ENCODE peak calls at places on chromosomes 2 and 18, in four cellular contexts. G is AG10803, S is cardiac muscle cell, F is foreskin fibroblast. P is an unnamed sample.

GRCh38 chr2:127420039-127420864 is 2.0 kb downstream of the PROC start:
- DNase-seq in G (no peak), F (no peak), S (no peak), P (no peak)

GRCh38 chr2:239363946-239364637 is 36.7 kb downstream of the HDAC4 start:
- DNase-seq in F (no peak), S (no peak), G (no peak), P (no peak)

GRCh38 chr18:59218018-59218417 is 1.9 kb upstream of the GRP start:
- DNase-seq in S (no peak), F (no peak), G (no peak), P (no peak)

GRCh38 chr2:210577263-210578071 is 21.1 kb downstream of the CPS1 start:
- DNase-seq in F (peak), S (peak), G (peak), P (peak)

GRCh38 chr18:56637897-56638231 is 528 bp downstream of the TXNL1 start:
- DNase-seq in S (peak), F (no peak), G (no peak), P (no peak)

GRCh38 chr2:9388102-9388735 is 35.1 kb downstream of the ITGB1BP1 start:
- DNase-seq in G (no peak), S (no peak), F (no peak), P (no peak)

GRCh38 chr2:105410554-105410953 is 11.7 kb upstream of the FHL2 start:
- DNase-seq in S (peak), G (peak), F (no peak), P (peak)

GRCh38 chr2:172928754-172929153 is 146.9 kb upstream of the MAP3K20 start:
- DNase-seq in G (peak), S (peak), F (peak), P (peak)

GRCh38 chr18:33123852-33124251 is 316.7 kb downstream of the CCDC178 start:
- DNase-seq in F (no peak), S (no peak), G (no peak), P (no peak)

GRCh38 chr2:99811544-99811943 is 321.7 kb upstream of the REV1 start:
- DNase-seq in G (peak), S (no peak), F (peak), P (peak)

GRCh38 chr2:43278683-43279220 is 52.3 kb upstream of the ZFP36L2 start:
- DNase-seq in S (no peak), G (no peak), F (no peak), P (no peak)

GRCh38 chr2:181876614-181877063 is 14.9 kb upstream of the ITPRID2 start:
- DNase-seq in F (peak), G (no peak), S (no peak), P (peak)

GRCh38 chr2:228728961-228729360 is 542.1 kb downstream of the PID1 start:
- DNase-seq in F (peak), S (no peak), G (peak), P (peak)

GRCh38 chr2:109032229-109032800 is 43.3 kb upstream of the EDAR start:
- DNase-seq in S (no peak), G (no peak), F (no peak), P (no peak)

GRCh38 chr18:36572135-36572856 is 256.5 kb downstream of the TPGS2 start:
- DNase-seq in S (peak), G (peak), F (peak), P (peak)

GRCh38 chr2:223532712-223533111 is 69.4 kb downstream of the SCG2 start:
- DNase-seq in G (no peak), S (no peak), F (no peak), P (no peak)

GRCh38 chr18:3402962-3403585 is 46.9 kb upstream of the TGIF1 start:
- DNase-seq in G (peak), F (peak), S (peak), P (peak)

GRCh38 chr2:3637311-3637675 is 20.7 kb upstream of the ALLC start:
- DNase-seq in F (no peak), S (no peak), G (no peak), P (no peak)

GRCh38 chr18:4068552-4069158 is 386.5 kb downstream of the DLGAP1 start:
- DNase-seq in S (peak), F (peak), G (peak), P (peak)

GRCh38 chr18:8828300-8828699 is 122.9 kb downstream of the MTCL1 start:
- DNase-seq in S (no peak), F (no peak), G (no peak), P (no peak)

GRCh38 chr2:94876523-94876863 is 5.3 kb downstream of the TEKT4 start:
- DNase-seq in S (no peak), G (no peak), F (no peak), P (no peak)

DNA sequence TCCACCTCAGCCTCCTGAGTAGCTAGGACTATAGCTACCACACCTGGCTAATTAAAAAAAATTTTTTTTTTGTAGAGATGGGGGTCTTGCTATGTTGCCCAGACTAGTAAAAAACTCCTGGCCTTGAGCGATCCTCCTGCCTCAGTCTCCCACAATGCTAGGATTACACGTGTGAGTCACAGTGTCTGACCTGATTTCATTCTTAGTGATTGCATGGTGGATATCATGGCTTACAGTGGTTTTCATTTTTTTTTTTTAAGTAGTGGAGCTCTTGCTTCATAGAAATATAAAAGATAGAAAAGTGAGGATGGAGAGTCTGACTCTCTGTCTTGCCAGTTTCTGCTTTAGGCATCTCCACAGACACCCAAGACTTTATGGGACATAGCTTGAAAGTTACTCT is 83.6 kb downstream of the CDC42EP3 start:
- DNase-seq in F (no peak), S (no peak), G (no peak), P (no peak)
- TF ChIP-seq CTCF in F (no peak), S (no peak), G (no peak), P (no peak)

GRCh38 chr2:234203135-234203984 is 152.9 kb downstream of the SPP2 start:
- DNase-seq in S (peak), G (peak), F (peak), P (peak)
- H3K4me3 ChIP-seq in S (no peak), G (peak), F (peak), P (peak)

GRCh38 chr2:208386546-208386945 is 20.0 kb upstream of the PTH2R start:
- DNase-seq in F (no peak), G (no peak), S (no peak), P (no peak)

GRCh38 chr2:208389940-208390339 is 16.7 kb upstream of the PTH2R start:
- DNase-seq in F (no peak), G (no peak), S (no peak), P (no peak)

DNA sequence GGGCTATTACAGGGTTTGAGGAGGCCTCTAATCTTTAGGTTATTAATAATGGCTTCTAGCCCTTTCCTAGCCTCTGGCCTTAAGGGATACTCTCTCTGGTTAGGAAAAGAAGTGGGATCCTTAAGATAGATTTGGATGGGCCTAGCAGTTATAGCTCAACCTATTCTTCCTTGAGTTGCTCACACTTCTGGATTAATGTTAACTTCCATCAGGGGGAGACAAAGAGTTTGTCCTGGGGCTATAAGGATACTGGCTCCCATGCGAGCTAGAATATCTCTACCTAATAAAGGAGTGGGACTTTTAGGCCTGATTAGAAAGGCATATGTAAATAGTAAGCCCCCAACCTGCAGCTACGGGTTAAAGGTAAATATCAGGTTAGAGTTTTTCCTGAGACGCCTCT is 14.3 kb upstream of the PTH2R start:
- DNase-seq in F (no peak), G (no peak), S (no peak), P (peak)
- TF ChIP-seq CTCF in F (peak), G (peak), S (peak), P (peak)

DNA sequence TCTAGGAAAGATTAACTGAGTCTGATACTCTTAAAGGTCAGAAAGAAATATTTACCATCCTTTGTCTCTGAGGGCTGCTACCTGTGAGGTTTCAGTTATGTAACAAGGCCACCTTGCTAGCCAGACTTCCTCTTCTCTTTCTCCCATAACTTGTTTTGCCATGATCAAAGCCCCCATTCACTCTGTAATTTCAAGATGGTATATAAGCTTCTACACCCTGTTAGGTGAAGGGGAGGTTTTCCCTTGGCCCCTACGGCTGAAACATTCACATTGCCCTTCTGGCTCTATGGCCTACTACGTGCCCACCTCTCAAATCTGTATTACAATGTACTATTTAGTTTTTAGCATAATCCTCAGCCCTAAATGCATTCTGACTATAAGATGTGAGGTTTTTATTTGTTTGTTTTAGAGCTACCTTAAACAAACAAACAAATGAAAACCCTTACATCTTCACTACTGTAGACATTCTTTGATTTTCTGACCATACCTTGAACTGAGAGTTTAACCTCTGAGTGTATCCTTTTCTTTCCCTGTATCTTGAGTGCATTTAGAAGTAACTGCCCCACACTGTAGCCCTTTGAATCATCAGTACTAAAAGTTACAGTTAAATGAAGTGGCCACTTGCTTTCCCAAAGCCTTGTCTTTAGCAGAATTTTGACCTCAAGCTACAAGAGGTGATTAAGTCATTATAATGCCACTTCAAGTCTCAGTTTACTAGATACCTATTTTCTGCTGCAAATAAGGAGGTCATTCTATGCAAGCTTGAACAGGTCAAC is 332.2 kb downstream of the SOCS6 start:
- DNase-seq in S (no peak), F (no peak), G (no peak), P (no peak)
- H3K4me3 ChIP-seq in S (no peak), F (no peak), G (no peak), P (no peak)

GRCh38 chr2:170926743-170927297 is 2.2 kb upstream of the GORASP2 start:
- DNase-seq in G (no peak), F (no peak), S (no peak), P (no peak)

GRCh38 chr2:170929686-170930050 is 615 bp downstream of the GORASP2 start:
- DNase-seq in S (peak), F (peak), G (peak), P (peak)

GRCh38 chr2:170928824-170929685 is at the start of gene GORASP2:
- DNase-seq in G (peak), S (peak), F (peak), P (peak)

GRCh38 chr2:170930132-170931109 is 1.4 kb downstream of the GORASP2 start:
- DNase-seq in F (peak), G (peak), S (peak), P (peak)

DNA sequence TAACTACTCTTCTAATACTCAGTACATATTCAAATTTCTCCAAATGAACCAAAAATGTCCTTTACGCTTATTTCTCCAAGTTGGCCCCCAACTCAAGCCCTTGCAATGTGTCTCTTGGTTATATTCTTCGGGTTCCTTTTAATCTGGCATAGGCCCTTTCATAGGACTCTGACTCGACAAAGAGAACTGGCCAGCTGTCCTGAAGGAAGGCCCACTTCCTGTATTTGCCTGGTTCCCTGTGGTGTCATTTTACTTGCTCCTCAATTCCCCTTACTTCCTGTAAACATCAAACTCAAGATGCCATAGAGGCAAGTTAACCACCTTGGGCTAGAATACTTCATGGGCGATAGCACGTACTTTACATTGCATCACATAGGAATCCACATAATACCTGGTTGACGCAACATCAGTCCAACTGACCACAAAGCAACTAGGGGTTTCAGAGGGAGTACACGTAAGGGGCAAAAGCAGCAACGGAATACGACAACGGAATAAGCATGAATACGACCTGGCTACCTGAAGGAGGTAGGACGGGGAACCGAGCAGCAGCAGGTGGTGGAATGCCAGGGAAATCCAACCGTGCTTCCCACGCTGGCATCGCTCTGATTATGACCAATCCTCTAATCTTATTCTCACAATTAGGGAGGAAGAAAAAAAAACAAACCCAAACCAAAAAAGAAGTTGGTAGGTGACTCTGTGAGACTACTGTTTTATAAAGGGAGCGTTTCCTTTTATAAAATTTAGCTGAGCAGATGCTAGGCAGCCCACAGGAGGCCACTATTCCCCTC is 823 bp upstream of the GORASP2 start:
- DNase-seq in S (peak), F (peak), G (no peak), P (no peak)
- TF ChIP-seq CTCF in S (no peak), F (no peak), G (no peak), P (no peak)

GRCh38 chr2:191845248-191845715 is 1.6 kb downstream of the CAVIN2 start:
- DNase-seq in G (no peak), S (peak), F (peak), P (peak)
- H3K4me3 ChIP-seq in G (peak), S (no peak), F (peak), P (peak)

GRCh38 chr2:101697124-101697793 is at the start of gene MAP4K4:
- DNase-seq in S (peak), G (peak), F (peak), P (peak)
- TF ChIP-seq CTCF in S (peak), G (peak), F (peak), P (peak)

GRCh38 chr2:19355931-19356544 is 2.4 kb downstream of the OSR1 start:
- DNase-seq in G (no peak), F (peak), S (peak), P (no peak)
- H3K4me3 ChIP-seq in G (peak), F (peak), S (peak), P (peak)

GRCh38 chr18:34976084-34976483 is 65.1 kb upstream of the MAPRE2 start:
- DNase-seq in G (no peak), S (no peak), F (no peak), P (no peak)
- TF ChIP-seq CTCF in G (no peak), S (no peak), F (no peak), P (no peak)

DNA sequence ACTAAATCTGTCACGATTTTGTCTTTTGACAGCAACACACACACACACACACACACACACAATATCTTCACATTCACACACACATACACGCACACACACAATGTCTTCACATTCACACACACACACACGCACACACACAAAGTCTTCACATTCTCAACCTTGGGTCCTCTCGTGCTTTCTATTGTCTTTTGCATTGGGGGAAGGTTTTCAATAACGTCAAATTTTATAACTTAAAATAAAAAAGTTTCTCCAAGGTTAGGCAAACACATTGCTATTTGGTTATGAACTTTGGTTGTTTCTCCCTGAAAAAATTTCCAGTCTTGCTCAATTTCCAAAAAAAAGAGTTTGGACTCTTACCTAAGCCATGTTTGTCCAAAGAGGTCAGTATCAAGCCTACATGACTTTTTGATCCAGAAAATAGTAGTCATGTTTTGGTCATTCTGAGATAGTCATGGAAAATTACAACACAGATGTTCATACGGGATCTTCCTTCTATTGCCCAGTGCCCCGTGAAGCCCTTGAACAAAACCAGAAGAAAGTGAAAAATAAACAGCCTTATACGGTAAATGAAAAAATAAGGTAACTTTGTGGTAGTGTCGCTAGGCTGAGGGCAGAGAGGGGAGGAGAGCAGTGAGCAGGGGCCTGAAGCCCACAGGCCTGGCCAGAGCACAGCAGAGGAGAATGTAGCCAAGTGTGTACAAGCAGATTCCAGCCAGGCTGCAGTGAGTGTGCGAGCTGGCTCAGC is 542.8 kb upstream of the ID2 start:
- DNase-seq in G (peak), F (peak), S (peak), P (peak)
- H3K4me3 ChIP-seq in G (no peak), F (no peak), S (no peak), P (no peak)